ENCODE peak calls at places on chromosomes 3 and 15, in seven cellular contexts. B is cardiac muscle cell; U is COR-L47; W is naive thymus-derived CD8-positive, alpha-beta T cell; I is OCI-LY7; D is activated T-cell treated with anti-CD3 and anti-CD28 coated beads for 1 hour; H is C1 segment of cervical spinal cord. T is an unnamed sample.

GRCh38 chr3:189316296-189317019 is 144.7 kb downstream of the TPRG1 start:
- DNase-seq in D (no peak), U (no peak), H (no peak), B (peak), I (no peak), W (no peak), T (no peak)

GRCh38 chr3:116963802-116964201 is 254.2 kb downstream of the TUSC7 start:
- DNase-seq in I (no peak), D (no peak), U (no peak), H (no peak), B (no peak), W (no peak), T (no peak)

GRCh38 chr3:11091088-11091590 is 63.2 kb upstream of the HRH1 start:
- DNase-seq in W (no peak), U (no peak), I (no peak), H (no peak), D (no peak), B (no peak), T (peak)

GRCh38 chr3:107838196-107838595 is 252.6 kb downstream of the CD47 start:
- DNase-seq in W (no peak), D (no peak), H (no peak), I (no peak), B (no peak), U (no peak), T (no peak)

GRCh38 chr3:12287727-12288465 is 974 bp upstream of the PPARG start:
- DNase-seq in I (no peak), B (peak), U (no peak), D (no peak), H (peak), W (no peak), T (peak)

GRCh38 chr3:178392553-178392952 is 143.7 kb upstream of the KCNMB2 start:
- DNase-seq in W (no peak), U (peak), B (no peak), I (no peak), D (no peak), H (no peak), T (peak)

GRCh38 chr3:188380252-188380651 is 226.3 kb downstream of the LPP start:
- DNase-seq in D (no peak), H (no peak), W (no peak), B (no peak), I (no peak), U (no peak), T (no peak)

GRCh38 chr15:73989001-73989798 is 2.9 kb downstream of the STOML1 start:
- DNase-seq in W (no peak), I (no peak), D (no peak), H (no peak), U (no peak), B (no peak), T (peak)

GRCh38 chr3:169052465-169053302 is 610.8 kb downstream of the MECOM start:
- DNase-seq in B (no peak), U (no peak), H (no peak), I (no peak), D (no peak), W (no peak), T (peak)

GRCh38 chr3:138328341-138328740 is 1.3 kb downstream of the NME9 start:
- DNase-seq in B (peak), D (no peak), I (peak), U (no peak), W (no peak), H (no peak), T (no peak)

GRCh38 chr3:195754906-195755305 is 34.1 kb downstream of the MUC20 start:
- DNase-seq in I (no peak), D (no peak), W (no peak), B (no peak), U (no peak), H (no peak), T (no peak)

GRCh38 chr15:64264511-64264910 is 91.5 kb downstream of the CSNK1G1 start:
- DNase-seq in W (no peak), I (no peak), H (no peak), D (no peak), B (no peak), U (no peak), T (no peak)

T was measured in MG63.